ENCODE peak calls at places on chromosome 6, in four cellular contexts. N is NCI-H774; X is naive thymus-derived CD4-positive, alpha-beta T cell; U is activated CD8-positive, alpha-beta memory T cell treated with anti-CD3 and anti-CD28 coated beads for 4 hours. H is an unnamed sample.

GRCh38 chr6:11244387-11245126 is 12.1 kb upstream of the NEDD9 start:
- DNase-seq in N (no peak), U (no peak), X (no peak), H (no peak)

GRCh38 chr6:1312444-1313363 is 806 bp downstream of the FOXQ1 start:
- DNase-seq in U (no peak), X (no peak), N (no peak), H (no peak)

GRCh38 chr6:27188206-27188884 is 59.2 kb upstream of the PRSS16 start:
- DNase-seq in U (no peak), N (peak; percentile 61), X (peak; percentile 28), H (no peak)

GRCh38 chr6:151175924-151176445 is 63.8 kb upstream of the AKAP12 start:
- DNase-seq in X (no peak), U (no peak), N (no peak), H (no peak)

GRCh38 chr6:69985180-69985579 is 118.8 kb downstream of the COL19A1 start:
- DNase-seq in X (no peak), N (no peak), U (no peak), H (no peak)

GRCh38 chr6:127178746-127179145 is 60.3 kb downstream of the RSPO3 start:
- DNase-seq in X (no peak), U (no peak), N (no peak), H (no peak)

GRCh38 chr6:15938086-15938485 is 190.8 kb upstream of the MYLIP start:
- DNase-seq in N (no peak), U (no peak), X (no peak), H (no peak)

GRCh38 chr6:41367061-41367460 is 31.7 kb downstream of the NCR2 start:
- DNase-seq in U (no peak), X (no peak), N (no peak), H (no peak)

GRCh38 chr6:52341861-52342260 is 20.1 kb upstream of the PAQR8 start:
- DNase-seq in X (no peak), N (no peak), U (no peak), H (no peak)

GRCh38 chr6:19851273-19852089 is 14.3 kb downstream of the ID4 start:
- DNase-seq in X (no peak), N (peak; percentile 81), U (no peak), H (peak; percentile 42)

GRCh38 chr6:153804755-153805330 is 234.2 kb upstream of the OPRM1 start:
- DNase-seq in U (no peak), N (no peak), X (no peak), H (no peak)

H was measured in LNCaP clone FGC.